ENCODE peak calls at places on chromosome 7, in nine cellular contexts. One of them, this sample, is unnamed.

GRCh38 chr7:95482398-95482797 is 3.3 kb upstream of the ASB4 start:
- DNase-seq in PC-3: no peak
- DNase-seq in HCT116: no peak
- DNase-seq in activated B cell treated with CpG ODN at 0.5 μM for 24 hours: no peak
- DNase-seq in fibroblast of the aortic adventitia: no peak
- DNase-seq in cardiac muscle cell: no peak
- DNase-seq in fibroblast of mammary gland: no peak
- DNase-seq in IMR-90: no peak
- DNase-seq in thyroid gland: no peak
- DNase-seq in this sample: no peak

GRCh38 chr7:66146701-66147100 is 32.1 kb downstream of the CRCP start:
- DNase-seq in activated B cell treated with CpG ODN at 0.5 μM for 24 hours: no peak
- DNase-seq in cardiac muscle cell: no peak
- DNase-seq in HCT116: no peak
- DNase-seq in PC-3: no peak
- DNase-seq in IMR-90: peak
- DNase-seq in thyroid gland: no peak
- DNase-seq in fibroblast of mammary gland: peak
- DNase-seq in fibroblast of the aortic adventitia: peak
- DNase-seq in this sample: peak

GRCh38 chr7:101238226-101239182 is 902 bp upstream of the CLDN15 start:
- DNase-seq in IMR-90: no peak
- DNase-seq in fibroblast of mammary gland: peak
- DNase-seq in thyroid gland: no peak
- DNase-seq in activated B cell treated with CpG ODN at 0.5 μM for 24 hours: no peak
- DNase-seq in fibroblast of the aortic adventitia: no peak
- DNase-seq in HCT116: no peak
- DNase-seq in PC-3: no peak
- DNase-seq in cardiac muscle cell: no peak
- DNase-seq in this sample: no peak

GRCh38 chr7:49433794-49434193 is 339.6 kb upstream of the VWC2 start:
- DNase-seq in fibroblast of mammary gland: no peak
- DNase-seq in HCT116: no peak
- DNase-seq in activated B cell treated with CpG ODN at 0.5 μM for 24 hours: no peak
- DNase-seq in thyroid gland: no peak
- DNase-seq in fibroblast of the aortic adventitia: no peak
- DNase-seq in cardiac muscle cell: no peak
- DNase-seq in IMR-90: no peak
- DNase-seq in PC-3: peak
- DNase-seq in this sample: no peak

GRCh38 chr7:32515890-32516550 is 20.7 kb downstream of the AVL9 start:
- DNase-seq in cardiac muscle cell: no peak
- DNase-seq in PC-3: no peak
- DNase-seq in fibroblast of the aortic adventitia: no peak
- DNase-seq in activated B cell treated with CpG ODN at 0.5 μM for 24 hours: no peak
- DNase-seq in HCT116: no peak
- DNase-seq in thyroid gland: no peak
- DNase-seq in fibroblast of mammary gland: no peak
- DNase-seq in IMR-90: peak
- DNase-seq in this sample: no peak

GRCh38 chr7:68787586-68787985 is 810.7 kb upstream of the AUTS2 start:
- DNase-seq in activated B cell treated with CpG ODN at 0.5 μM for 24 hours: no peak
- DNase-seq in IMR-90: no peak
- DNase-seq in thyroid gland: peak
- DNase-seq in fibroblast of mammary gland: no peak
- DNase-seq in HCT116: no peak
- DNase-seq in fibroblast of the aortic adventitia: no peak
- DNase-seq in cardiac muscle cell: no peak
- DNase-seq in PC-3: no peak
- DNase-seq in this sample: no peak

GRCh38 chr7:43039346-43039745 is 73.1 kb upstream of the HECW1 start:
- DNase-seq in fibroblast of the aortic adventitia: no peak
- DNase-seq in activated B cell treated with CpG ODN at 0.5 μM for 24 hours: no peak
- DNase-seq in fibroblast of mammary gland: peak
- DNase-seq in cardiac muscle cell: no peak
- DNase-seq in thyroid gland: no peak
- DNase-seq in PC-3: no peak
- DNase-seq in HCT116: no peak
- DNase-seq in IMR-90: no peak
- DNase-seq in this sample: peak

GRCh38 chr7:151756076-151756731 is 120.7 kb downstream of the PRKAG2 start:
- DNase-seq in cardiac muscle cell: no peak
- DNase-seq in HCT116: peak
- DNase-seq in activated B cell treated with CpG ODN at 0.5 μM for 24 hours: no peak
- DNase-seq in fibroblast of the aortic adventitia: no peak
- DNase-seq in PC-3: peak
- DNase-seq in IMR-90: peak
- DNase-seq in thyroid gland: no peak
- DNase-seq in fibroblast of mammary gland: peak
- DNase-seq in this sample: peak

GRCh38 chr7:28448708-28449107 is 36.4 kb downstream of the CREB5 start:
- DNase-seq in fibroblast of the aortic adventitia: no peak
- DNase-seq in fibroblast of mammary gland: no peak
- DNase-seq in cardiac muscle cell: no peak
- DNase-seq in IMR-90: no peak
- DNase-seq in HCT116: no peak
- DNase-seq in activated B cell treated with CpG ODN at 0.5 μM for 24 hours: no peak
- DNase-seq in thyroid gland: no peak
- DNase-seq in PC-3: no peak
- DNase-seq in this sample: no peak

GRCh38 chr7:157493017-157493416 is 156.2 kb downstream of the DNAJB6 start:
- DNase-seq in activated B cell treated with CpG ODN at 0.5 μM for 24 hours: no peak
- DNase-seq in IMR-90: no peak
- DNase-seq in thyroid gland: no peak
- DNase-seq in PC-3: peak
- DNase-seq in fibroblast of the aortic adventitia: no peak
- DNase-seq in cardiac muscle cell: peak
- DNase-seq in HCT116: no peak
- DNase-seq in fibroblast of mammary gland: no peak
- DNase-seq in this sample: no peak

GRCh38 chr7:122206985-122207384 is 62.9 kb upstream of the AASS start:
- DNase-seq in thyroid gland: no peak
- DNase-seq in IMR-90: no peak
- DNase-seq in fibroblast of mammary gland: no peak
- DNase-seq in PC-3: no peak
- DNase-seq in activated B cell treated with CpG ODN at 0.5 μM for 24 hours: no peak
- DNase-seq in cardiac muscle cell: no peak
- DNase-seq in HCT116: no peak
- DNase-seq in fibroblast of the aortic adventitia: no peak
- DNase-seq in this sample: no peak

GRCh38 chr7:43220250-43220649 is 107.8 kb downstream of the HECW1 start:
- DNase-seq in cardiac muscle cell: no peak
- DNase-seq in PC-3: peak
- DNase-seq in activated B cell treated with CpG ODN at 0.5 μM for 24 hours: no peak
- DNase-seq in IMR-90: peak
- DNase-seq in thyroid gland: no peak
- DNase-seq in HCT116: no peak
- DNase-seq in fibroblast of mammary gland: peak
- DNase-seq in fibroblast of the aortic adventitia: peak
- DNase-seq in this sample: peak

GRCh38 chr7:16564909-16565426 is 38.3 kb downstream of the LRRC72 start:
- DNase-seq in fibroblast of mammary gland: peak
- DNase-seq in thyroid gland: no peak
- DNase-seq in HCT116: peak
- DNase-seq in activated B cell treated with CpG ODN at 0.5 μM for 24 hours: no peak
- DNase-seq in PC-3: peak
- DNase-seq in IMR-90: peak
- DNase-seq in fibroblast of the aortic adventitia: peak
- DNase-seq in cardiac muscle cell: peak
- DNase-seq in this sample: peak
- TF ChIP-seq CTCF in fibroblast of mammary gland: peak
- TF ChIP-seq CTCF in thyroid gland: peak
- TF ChIP-seq CTCF in HCT116: peak
- TF ChIP-seq CTCF in activated B cell treated with CpG ODN at 0.5 μM for 24 hours: peak
- TF ChIP-seq CTCF in PC-3: peak
- TF ChIP-seq CTCF in IMR-90: peak
- TF ChIP-seq CTCF in fibroblast of the aortic adventitia: peak
- TF ChIP-seq CTCF in cardiac muscle cell: peak
- TF ChIP-seq CTCF in this sample: peak

GRCh38 chr7:80921130-80921529 is 2.3 kb upstream of the SEMA3C start:
- DNase-seq in IMR-90: no peak
- DNase-seq in fibroblast of mammary gland: peak
- DNase-seq in PC-3: peak
- DNase-seq in HCT116: no peak
- DNase-seq in thyroid gland: no peak
- DNase-seq in activated B cell treated with CpG ODN at 0.5 μM for 24 hours: no peak
- DNase-seq in fibroblast of the aortic adventitia: peak
- DNase-seq in cardiac muscle cell: no peak
- DNase-seq in this sample: no peak

GRCh38 chr7:80918909-80919721 is at the start of gene SEMA3C:
- DNase-seq in PC-3: peak
- DNase-seq in IMR-90: peak
- DNase-seq in activated B cell treated with CpG ODN at 0.5 μM for 24 hours: no peak
- DNase-seq in cardiac muscle cell: peak
- DNase-seq in fibroblast of mammary gland: peak
- DNase-seq in HCT116: peak
- DNase-seq in thyroid gland: peak
- DNase-seq in fibroblast of the aortic adventitia: peak
- DNase-seq in this sample: peak

GRCh38 chr7:80924090-80924489 is 5.2 kb upstream of the SEMA3C start:
- DNase-seq in IMR-90: no peak
- DNase-seq in fibroblast of mammary gland: no peak
- DNase-seq in fibroblast of the aortic adventitia: no peak
- DNase-seq in activated B cell treated with CpG ODN at 0.5 μM for 24 hours: no peak
- DNase-seq in HCT116: no peak
- DNase-seq in thyroid gland: no peak
- DNase-seq in cardiac muscle cell: no peak
- DNase-seq in PC-3: peak
- DNase-seq in this sample: no peak

GRCh38 chr7:80923211-80923612 is 4.4 kb upstream of the SEMA3C start:
- DNase-seq in HCT116: no peak
- DNase-seq in thyroid gland: no peak
- DNase-seq in IMR-90: no peak
- DNase-seq in activated B cell treated with CpG ODN at 0.5 μM for 24 hours: no peak
- DNase-seq in PC-3: no peak
- DNase-seq in fibroblast of mammary gland: no peak
- DNase-seq in fibroblast of the aortic adventitia: no peak
- DNase-seq in cardiac muscle cell: peak
- DNase-seq in this sample: no peak

DNA sequence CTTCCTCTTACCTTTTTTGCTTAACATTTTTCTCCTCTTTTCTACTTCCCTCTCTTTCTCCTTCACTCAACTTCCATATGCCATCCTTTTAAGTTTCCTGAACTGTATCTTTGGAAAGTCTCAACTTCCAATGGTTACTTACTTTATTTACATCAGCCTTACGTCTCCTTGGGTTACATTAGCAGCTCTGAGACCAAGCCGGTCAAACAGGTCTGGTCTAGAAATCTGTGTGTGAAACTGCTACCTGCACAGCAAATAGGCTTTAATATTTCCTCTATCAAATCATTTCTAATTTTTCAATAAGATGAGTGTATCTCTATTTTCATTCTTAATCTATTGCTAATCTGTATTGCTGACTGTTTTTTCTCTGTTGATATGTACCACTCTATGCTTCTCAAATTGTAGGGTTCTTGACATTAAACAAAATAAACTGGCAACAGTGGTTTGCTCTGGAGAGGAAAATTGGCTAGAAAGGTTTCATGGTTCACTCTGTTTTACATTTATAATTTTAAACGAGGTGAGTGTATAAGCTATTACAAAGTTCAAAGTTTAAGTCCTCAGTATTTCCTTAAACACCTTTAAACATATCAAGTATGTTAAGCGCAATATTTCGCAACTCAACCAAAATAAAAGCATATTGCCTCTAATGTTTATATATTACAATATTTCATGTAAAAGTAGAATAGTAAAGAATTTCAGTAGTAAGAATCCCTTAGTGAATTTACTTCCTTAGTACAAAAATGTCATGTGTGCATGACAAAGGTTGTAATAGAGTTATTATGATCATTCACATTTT is 3.6 kb upstream of the SEMA3C start:
- DNase-seq in PC-3: peak
- DNase-seq in HCT116: no peak
- DNase-seq in thyroid gland: no peak
- DNase-seq in cardiac muscle cell: no peak
- DNase-seq in fibroblast of mammary gland: no peak
- DNase-seq in fibroblast of the aortic adventitia: no peak
- DNase-seq in activated B cell treated with CpG ODN at 0.5 μM for 24 hours: no peak
- DNase-seq in IMR-90: no peak
- DNase-seq in this sample: no peak
- TF ChIP-seq CTCF in PC-3: no peak
- TF ChIP-seq CTCF in HCT116: no peak
- TF ChIP-seq CTCF in thyroid gland: no peak
- TF ChIP-seq CTCF in cardiac muscle cell: no peak
- TF ChIP-seq CTCF in fibroblast of mammary gland: no peak
- TF ChIP-seq CTCF in fibroblast of the aortic adventitia: no peak
- TF ChIP-seq CTCF in activated B cell treated with CpG ODN at 0.5 μM for 24 hours: no peak
- TF ChIP-seq CTCF in IMR-90: no peak
- TF ChIP-seq CTCF in this sample: no peak

GRCh38 chr7:90596745-90597526 is 815 bp downstream of the CDK14 start:
- DNase-seq in thyroid gland: peak
- DNase-seq in fibroblast of the aortic adventitia: peak
- DNase-seq in HCT116: no peak
- DNase-seq in cardiac muscle cell: peak
- DNase-seq in IMR-90: peak
- DNase-seq in PC-3: peak
- DNase-seq in fibroblast of mammary gland: peak
- DNase-seq in activated B cell treated with CpG ODN at 0.5 μM for 24 hours: no peak
- DNase-seq in this sample: no peak
- TF ChIP-seq CTCF in thyroid gland: no peak
- TF ChIP-seq CTCF in fibroblast of the aortic adventitia: no peak
- TF ChIP-seq CTCF in HCT116: no peak
- TF ChIP-seq CTCF in cardiac muscle cell: peak
- TF ChIP-seq CTCF in IMR-90: no peak
- TF ChIP-seq CTCF in PC-3: no peak
- TF ChIP-seq CTCF in fibroblast of mammary gland: no peak
- TF ChIP-seq CTCF in activated B cell treated with CpG ODN at 0.5 μM for 24 hours: no peak
- TF ChIP-seq CTCF in this sample: no peak

GRCh38 chr7:20795361-20795760 is 8.7 kb upstream of the SP8 start:
- DNase-seq in IMR-90: no peak
- DNase-seq in HCT116: no peak
- DNase-seq in fibroblast of mammary gland: no peak
- DNase-seq in activated B cell treated with CpG ODN at 0.5 μM for 24 hours: no peak
- DNase-seq in cardiac muscle cell: no peak
- DNase-seq in thyroid gland: no peak
- DNase-seq in fibroblast of the aortic adventitia: no peak
- DNase-seq in PC-3: no peak
- DNase-seq in this sample: no peak

GRCh38 chr7:20793258-20793657 is 6.6 kb upstream of the SP8 start:
- DNase-seq in thyroid gland: no peak
- DNase-seq in HCT116: no peak
- DNase-seq in cardiac muscle cell: no peak
- DNase-seq in fibroblast of the aortic adventitia: no peak
- DNase-seq in PC-3: no peak
- DNase-seq in activated B cell treated with CpG ODN at 0.5 μM for 24 hours: no peak
- DNase-seq in fibroblast of mammary gland: no peak
- DNase-seq in IMR-90: no peak
- DNase-seq in this sample: no peak

GRCh38 chr7:20794676-20795075 is 8.0 kb upstream of the SP8 start:
- DNase-seq in PC-3: no peak
- DNase-seq in HCT116: no peak
- DNase-seq in fibroblast of the aortic adventitia: no peak
- DNase-seq in IMR-90: no peak
- DNase-seq in thyroid gland: no peak
- DNase-seq in activated B cell treated with CpG ODN at 0.5 μM for 24 hours: no peak
- DNase-seq in cardiac muscle cell: no peak
- DNase-seq in fibroblast of mammary gland: no peak
- DNase-seq in this sample: no peak

GRCh38 chr7:20795881-20796280 is 9.2 kb upstream of the SP8 start:
- DNase-seq in PC-3: no peak
- DNase-seq in IMR-90: no peak
- DNase-seq in fibroblast of the aortic adventitia: no peak
- DNase-seq in activated B cell treated with CpG ODN at 0.5 μM for 24 hours: no peak
- DNase-seq in HCT116: no peak
- DNase-seq in cardiac muscle cell: peak
- DNase-seq in fibroblast of mammary gland: no peak
- DNase-seq in thyroid gland: no peak
- DNase-seq in this sample: no peak

GRCh38 chr7:20793686-20794394 is 7.2 kb upstream of the SP8 start:
- DNase-seq in activated B cell treated with CpG ODN at 0.5 μM for 24 hours: no peak
- DNase-seq in fibroblast of mammary gland: no peak
- DNase-seq in PC-3: no peak
- DNase-seq in cardiac muscle cell: no peak
- DNase-seq in IMR-90: no peak
- DNase-seq in fibroblast of the aortic adventitia: no peak
- DNase-seq in HCT116: no peak
- DNase-seq in thyroid gland: no peak
- DNase-seq in this sample: no peak
- TF ChIP-seq CTCF in activated B cell treated with CpG ODN at 0.5 μM for 24 hours: no peak
- TF ChIP-seq CTCF in fibroblast of mammary gland: no peak
- TF ChIP-seq CTCF in PC-3: no peak
- TF ChIP-seq CTCF in cardiac muscle cell: no peak
- TF ChIP-seq CTCF in IMR-90: no peak
- TF ChIP-seq CTCF in fibroblast of the aortic adventitia: no peak
- TF ChIP-seq CTCF in HCT116: no peak
- TF ChIP-seq CTCF in thyroid gland: no peak
- TF ChIP-seq CTCF in this sample: no peak

This sample was measured in HFF-Myc.